ENCODE peak calls at places on chromosome 19, in four cellular contexts. M is GM12865, T is tibial artery, Q is WTC11. E is an unnamed sample.

GRCh38 chr19:3398114-3398899 is 31.9 kb downstream of the NFIC start:
- DNase-seq in Q (peak; percentile 36), T (peak; percentile 93), M (no peak), E (no peak)

GRCh38 chr19:48102870-48103751 is 7.5 kb downstream of the PLA2G4C start:
- DNase-seq in Q (peak; percentile 69), T (no peak), M (peak; percentile 53), E (peak; percentile 69)

GRCh38 chr19:1451916-1452801 is 2.2 kb downstream of the APC2 start:
- DNase-seq in T (no peak), Q (peak; percentile 61), M (no peak), E (no peak)

GRCh38 chr19:48967346-48968178 is 2.5 kb downstream of the FTL start:
- DNase-seq in M (peak; percentile 59), T (peak; percentile 80), Q (no peak), E (no peak)

GRCh38 chr19:4448147-4448985 is 9.2 kb downstream of the UBXN6 start:
- DNase-seq in M (no peak), T (no peak), Q (no peak), E (no peak)

GRCh38 chr19:12294308-12295158 is at the start of gene ZNF44:
- DNase-seq in Q (peak; percentile 98), M (peak; percentile 98), T (peak; percentile 99), E (peak; percentile 96)

GRCh38 chr19:39479916-39480315 is 722 bp upstream of the TIMM50 start:
- DNase-seq in M (no peak), T (no peak), Q (no peak), E (no peak)

GRCh38 chr19:45473366-45474190 is 5.8 kb downstream of the FOSB start:
- DNase-seq in Q (no peak), T (no peak), M (no peak), E (peak; percentile 14)

GRCh38 chr19:43124360-43124759 is 41.9 kb upstream of the PSG2 start:
- DNase-seq in T (no peak), Q (no peak), M (no peak), E (no peak)

GRCh38 chr19:52748336-52748950 is 13.6 kb upstream of the ZNF611 start:
- DNase-seq in Q (no peak), M (peak; percentile 12), T (no peak), E (peak; percentile 8)

GRCh38 chr19:49442793-49443365 is 1.6 kb upstream of the SLC17A7 start:
- DNase-seq in T (peak; percentile 97), Q (peak; percentile 100), M (peak; percentile 75), E (peak; percentile 76)

GRCh38 chr19:7226749-7227148 is 67.5 kb downstream of the INSR start:
- DNase-seq in T (no peak), M (no peak), Q (no peak), E (no peak)

GRCh38 chr19:8412783-8413592 is at the start of gene MARCHF2:
- DNase-seq in Q (peak; percentile 96), T (peak; percentile 99), M (peak; percentile 99), E (peak; percentile 98)

GRCh38 chr19:33203529-33203928 is 9.4 kb downstream of the LRP3 start:
- DNase-seq in T (no peak), M (no peak), Q (no peak), E (no peak)